ENCODE peak calls at places on chromosome 14, in five cellular contexts. One of them, this sample, is unnamed.

GRCh38 chr14:104155513-104155912 is 17.1 kb downstream of the KIF26A start:
- DNase-seq in GM12878: no peak
- DNase-seq in NT2/D1: no peak
- DNase-seq in H1: no peak
- DNase-seq in HepG2: no peak
- DNase-seq in this sample: no peak

GRCh38 chr14:89507926-89508460 is 91.0 kb upstream of the FOXN3 start:
- DNase-seq in GM12878: no peak
- DNase-seq in NT2/D1: no peak
- DNase-seq in H1: no peak
- DNase-seq in HepG2: no peak
- DNase-seq in this sample: no peak

GRCh38 chr14:94540031-94540794 is 21.0 kb upstream of the SERPINA4 start:
- DNase-seq in GM12878: no peak
- DNase-seq in NT2/D1: no peak
- DNase-seq in H1: no peak
- DNase-seq in HepG2: peak; percentile 69
- DNase-seq in this sample: no peak

GRCh38 chr14:103198429-103199140 is 75.3 kb downstream of the TNFAIP2 start:
- DNase-seq in GM12878: no peak
- DNase-seq in NT2/D1: no peak
- DNase-seq in H1: no peak
- DNase-seq in HepG2: peak; percentile 52
- DNase-seq in this sample: no peak

GRCh38 chr14:105117710-105118385 is 50.7 kb downstream of the JAG2 start:
- DNase-seq in GM12878: no peak
- DNase-seq in NT2/D1: no peak
- DNase-seq in H1: no peak
- DNase-seq in HepG2: no peak
- DNase-seq in this sample: no peak

GRCh38 chr14:77760381-77761204 is at the start of gene SNW1:
- DNase-seq in GM12878: no peak
- DNase-seq in NT2/D1: peak; percentile 82
- DNase-seq in H1: peak; percentile 83
- DNase-seq in HepG2: peak; percentile 91
- DNase-seq in this sample: peak; percentile 95

GRCh38 chr14:104378636-104379225 is 200.8 kb upstream of the C14orf180 start:
- DNase-seq in GM12878: no peak
- DNase-seq in NT2/D1: no peak
- DNase-seq in H1: no peak
- DNase-seq in HepG2: no peak
- DNase-seq in this sample: no peak

GRCh38 chr14:31261859-31262739 is 54.5 kb upstream of the HECTD1 start:
- DNase-seq in GM12878: peak; percentile 37
- DNase-seq in NT2/D1: no peak
- DNase-seq in H1: no peak
- DNase-seq in HepG2: peak; percentile 100
- DNase-seq in this sample: no peak

GRCh38 chr14:65604535-65604934 is 192.0 kb downstream of the FUT8 start:
- DNase-seq in GM12878: no peak
- DNase-seq in NT2/D1: no peak
- DNase-seq in H1: no peak
- DNase-seq in HepG2: no peak
- DNase-seq in this sample: no peak

GRCh38 chr14:41362134-41362533 is 244.5 kb upstream of the LRFN5 start:
- DNase-seq in GM12878: no peak
- DNase-seq in NT2/D1: no peak
- DNase-seq in H1: no peak
- DNase-seq in HepG2: no peak
- DNase-seq in this sample: peak; percentile 8

GRCh38 chr14:104604461-104605449 is at the start of gene TMEM179:
- DNase-seq in GM12878: no peak
- DNase-seq in NT2/D1: peak; percentile 40
- DNase-seq in H1: peak; percentile 15
- DNase-seq in HepG2: peak; percentile 7
- DNase-seq in this sample: peak; percentile 89

GRCh38 chr14:73393375-73393774 is 65.0 kb downstream of the NUMB start:
- DNase-seq in GM12878: no peak
- DNase-seq in NT2/D1: no peak
- DNase-seq in H1: no peak
- DNase-seq in HepG2: no peak
- DNase-seq in this sample: no peak
- TF ChIP-seq SUZ12 in GM12878: no peak
- TF ChIP-seq SUZ12 in NT2/D1: no peak
- TF ChIP-seq SUZ12 in H1: no peak
- TF ChIP-seq SUZ12 in HepG2: no peak
- TF ChIP-seq SUZ12 in this sample: no peak

DNA sequence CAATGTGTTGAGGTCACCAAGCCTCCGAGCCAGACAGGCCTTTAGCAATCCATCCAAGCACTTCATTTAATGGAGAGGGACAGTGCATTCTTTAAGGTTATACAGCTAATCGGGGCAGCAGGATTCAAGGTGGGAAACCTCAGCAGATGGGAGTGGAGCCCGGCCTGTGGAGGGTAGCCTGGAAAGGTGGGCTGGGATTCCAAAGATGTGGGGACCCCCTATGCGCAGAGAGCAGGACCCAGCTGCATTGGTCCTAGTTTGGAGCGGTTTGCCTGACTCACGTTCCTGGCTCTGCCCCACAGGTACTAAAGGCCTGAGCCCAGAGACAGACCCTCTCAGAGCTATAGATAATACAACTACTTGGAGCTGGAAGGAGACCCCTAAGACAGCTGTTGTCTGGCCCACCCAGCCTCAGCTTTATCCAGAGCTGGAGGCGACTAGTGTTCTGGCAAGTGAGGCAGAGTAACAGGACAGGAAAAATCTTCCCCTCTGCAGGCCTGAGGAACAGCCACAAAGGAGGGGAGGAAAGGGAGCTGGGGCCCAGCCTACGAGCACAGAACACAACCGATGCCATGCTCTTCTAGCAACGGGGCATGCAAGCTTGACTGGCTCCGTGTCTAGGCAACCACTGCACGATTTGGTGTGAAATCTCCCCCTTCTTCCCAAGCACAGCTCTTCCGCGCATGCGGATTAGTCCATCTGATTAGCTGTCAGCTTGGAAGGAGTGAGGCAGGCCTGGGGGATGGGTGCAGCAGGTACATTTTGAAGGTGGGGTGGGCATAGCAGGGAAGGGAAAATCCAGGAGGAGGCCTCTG is 1.1 kb upstream of the MYH7 start:
- DNase-seq in GM12878: no peak
- DNase-seq in NT2/D1: no peak
- DNase-seq in H1: no peak
- DNase-seq in HepG2: no peak
- DNase-seq in this sample: no peak
- TF ChIP-seq SUZ12 in GM12878: no peak
- TF ChIP-seq SUZ12 in NT2/D1: no peak
- TF ChIP-seq SUZ12 in H1: no peak
- TF ChIP-seq SUZ12 in HepG2: no peak
- TF ChIP-seq SUZ12 in this sample: no peak

DNA sequence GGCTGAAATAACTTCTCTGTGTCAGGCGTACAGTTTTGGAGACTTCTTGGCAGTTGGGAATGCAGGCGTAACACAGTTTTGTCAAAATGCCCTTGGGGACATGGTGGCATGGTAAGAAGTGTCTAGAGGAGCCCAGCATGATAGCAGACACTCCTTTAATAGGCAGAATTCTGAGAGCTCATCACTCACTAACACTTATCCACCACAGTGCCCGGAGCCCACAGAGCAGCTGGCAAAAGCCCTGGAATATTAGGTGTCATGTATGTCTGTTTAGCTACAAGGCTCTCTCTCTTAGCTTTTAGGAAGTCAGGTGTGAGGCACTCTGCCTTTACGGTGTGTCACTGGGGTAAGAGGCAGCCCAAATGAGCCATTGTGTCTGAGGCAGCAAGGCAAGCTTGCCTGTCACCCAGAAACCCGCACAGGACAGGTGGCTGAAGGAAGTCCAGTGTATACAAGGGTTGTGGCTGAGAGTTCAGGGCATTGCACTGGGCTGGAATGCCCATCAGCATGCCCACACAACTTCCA is 96.3 kb downstream of the ESRRB start:
- DNase-seq in GM12878: no peak
- DNase-seq in NT2/D1: no peak
- DNase-seq in H1: no peak
- DNase-seq in HepG2: no peak
- DNase-seq in this sample: no peak
- TF ChIP-seq SUZ12 in GM12878: no peak
- TF ChIP-seq SUZ12 in NT2/D1: no peak
- TF ChIP-seq SUZ12 in H1: no peak
- TF ChIP-seq SUZ12 in HepG2: no peak
- TF ChIP-seq SUZ12 in this sample: no peak

GRCh38 chr14:54251356-54251755 is 145.5 kb upstream of the CDKN3 start:
- DNase-seq in GM12878: no peak
- DNase-seq in NT2/D1: no peak
- DNase-seq in H1: no peak
- DNase-seq in HepG2: no peak
- DNase-seq in this sample: no peak

GRCh38 chr14:54257424-54257823 is 139.4 kb upstream of the CDKN3 start:
- DNase-seq in GM12878: no peak
- DNase-seq in NT2/D1: peak; percentile 67
- DNase-seq in H1: no peak
- DNase-seq in HepG2: no peak
- DNase-seq in this sample: no peak

GRCh38 chr14:54252072-54252730 is 144.6 kb upstream of the CDKN3 start:
- DNase-seq in GM12878: no peak
- DNase-seq in NT2/D1: no peak
- DNase-seq in H1: no peak
- DNase-seq in HepG2: peak; percentile 63
- DNase-seq in this sample: no peak

GRCh38 chr14:54256156-54256555 is 140.7 kb upstream of the CDKN3 start:
- DNase-seq in GM12878: no peak
- DNase-seq in NT2/D1: no peak
- DNase-seq in H1: no peak
- DNase-seq in HepG2: no peak
- DNase-seq in this sample: no peak

DNA sequence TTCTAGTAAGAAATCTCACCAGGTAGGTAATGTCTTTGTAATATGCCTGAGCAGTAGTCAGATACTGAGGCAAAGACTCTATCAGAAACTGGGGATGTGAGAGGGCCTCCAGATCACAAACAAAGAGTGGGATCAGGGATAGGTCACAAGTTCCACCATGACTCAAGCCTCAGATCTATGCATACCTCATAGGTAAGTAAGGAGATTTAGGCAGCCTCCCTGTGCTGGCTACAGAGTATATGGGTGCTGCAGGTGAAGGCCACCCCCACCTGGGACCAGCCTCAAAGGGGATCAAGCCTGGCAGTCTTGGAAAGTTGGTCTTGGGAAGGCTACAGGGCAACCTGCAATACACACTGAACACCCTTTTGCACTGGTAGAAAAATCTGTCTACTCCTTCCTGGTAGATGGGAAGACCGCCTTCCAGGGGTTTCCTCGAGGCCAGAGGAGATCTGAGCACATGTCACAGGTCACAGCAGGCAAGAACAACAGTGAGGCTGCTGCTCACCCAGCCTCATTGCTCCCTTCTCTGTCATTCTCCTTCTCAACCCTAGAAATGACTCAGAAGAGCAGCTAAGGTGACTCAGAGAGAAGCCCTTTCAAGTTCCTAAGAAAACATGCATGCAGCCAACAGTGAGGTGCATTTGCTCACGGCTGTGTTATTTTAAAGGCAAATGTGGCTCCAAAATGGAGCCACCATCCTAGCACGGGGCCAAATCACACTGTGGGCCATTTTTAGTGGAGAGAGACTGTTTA is 143.4 kb upstream of the CDKN3 start:
- DNase-seq in GM12878: no peak
- DNase-seq in NT2/D1: no peak
- DNase-seq in H1: no peak
- DNase-seq in HepG2: peak; percentile 30
- DNase-seq in this sample: no peak
- TF ChIP-seq SUZ12 in GM12878: no peak
- TF ChIP-seq SUZ12 in NT2/D1: no peak
- TF ChIP-seq SUZ12 in H1: no peak
- TF ChIP-seq SUZ12 in HepG2: no peak
- TF ChIP-seq SUZ12 in this sample: no peak

DNA sequence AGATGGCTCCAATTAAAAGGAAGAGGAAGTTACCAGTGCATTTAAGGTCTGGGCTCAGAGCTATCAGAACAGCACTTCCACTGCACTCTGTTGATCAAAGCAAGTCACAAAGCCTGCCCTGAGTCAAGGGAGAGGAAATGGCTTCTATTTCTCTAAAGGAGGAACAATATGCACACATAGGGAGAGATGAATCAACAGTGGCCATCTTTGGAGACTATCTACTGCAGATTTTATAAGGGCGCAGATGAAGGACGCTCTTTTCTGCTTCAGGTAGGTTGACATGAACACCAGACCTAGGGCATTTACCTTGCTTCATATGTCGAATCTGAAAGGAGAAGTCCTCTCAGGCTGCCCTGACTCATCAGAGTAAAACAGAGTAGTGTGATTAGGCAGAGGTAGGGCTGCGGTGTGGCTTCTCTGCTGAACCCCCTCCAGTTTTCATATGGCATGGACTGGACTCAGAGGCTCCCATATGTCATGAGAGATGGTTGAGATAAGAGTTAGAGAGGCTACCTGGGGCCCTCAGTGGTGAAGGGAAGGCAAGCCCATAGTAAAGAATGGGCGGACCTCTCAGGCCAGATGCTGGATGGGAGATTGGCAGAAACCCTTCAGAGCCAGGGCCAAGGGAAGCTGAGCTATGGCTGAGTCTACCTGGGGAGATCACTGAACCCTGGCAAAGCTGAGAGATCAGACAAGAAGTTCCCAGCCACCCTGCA is 84.4 kb downstream of the ARF6 start:
- DNase-seq in GM12878: no peak
- DNase-seq in NT2/D1: no peak
- DNase-seq in H1: no peak
- DNase-seq in HepG2: no peak
- DNase-seq in this sample: no peak
- TF ChIP-seq SUZ12 in GM12878: no peak
- TF ChIP-seq SUZ12 in NT2/D1: no peak
- TF ChIP-seq SUZ12 in H1: no peak
- TF ChIP-seq SUZ12 in HepG2: no peak
- TF ChIP-seq SUZ12 in this sample: no peak

GRCh38 chr14:29814153-29815057 is 113.2 kb downstream of the PRKD1 start:
- DNase-seq in GM12878: no peak
- DNase-seq in NT2/D1: no peak
- DNase-seq in H1: no peak
- DNase-seq in HepG2: no peak
- DNase-seq in this sample: no peak
- TF ChIP-seq SUZ12 in GM12878: no peak
- TF ChIP-seq SUZ12 in NT2/D1: no peak
- TF ChIP-seq SUZ12 in H1: no peak
- TF ChIP-seq SUZ12 in HepG2: no peak
- TF ChIP-seq SUZ12 in this sample: no peak

DNA sequence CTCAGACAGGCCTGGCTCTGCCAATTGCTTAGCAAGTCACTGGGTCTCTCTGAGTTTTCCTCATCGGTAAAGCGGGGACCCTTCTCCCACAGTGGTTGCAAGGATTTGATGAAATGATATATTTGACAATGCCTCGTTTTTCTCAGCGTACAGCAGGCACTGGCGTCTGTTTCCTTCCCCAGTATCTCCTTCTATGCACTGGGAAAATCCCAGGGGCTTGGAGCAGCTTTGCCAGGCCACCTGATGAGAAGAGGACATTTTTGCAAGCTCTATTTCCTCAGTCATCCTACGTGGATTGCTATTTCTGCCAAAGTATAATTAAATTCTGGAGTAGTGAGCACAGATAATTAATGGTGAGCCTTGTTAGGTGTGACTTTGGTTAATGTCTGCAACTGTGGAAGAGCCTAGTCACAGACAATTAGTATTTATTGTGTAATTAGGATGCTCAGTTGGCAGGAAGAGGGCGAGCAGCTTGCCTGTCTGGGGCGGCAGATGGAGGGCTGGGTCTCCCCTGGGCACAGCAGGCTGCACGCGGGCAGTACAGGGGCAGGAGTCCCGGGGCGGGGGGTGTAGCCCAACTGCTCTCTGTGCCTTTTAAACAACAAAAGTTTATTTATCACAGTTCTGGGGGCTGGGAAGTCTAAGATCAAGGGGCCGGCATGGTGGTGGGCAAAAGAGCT is 55.6 kb upstream of the CHGA start:
- DNase-seq in GM12878: no peak
- DNase-seq in NT2/D1: no peak
- DNase-seq in H1: no peak
- DNase-seq in HepG2: no peak
- DNase-seq in this sample: no peak
- TF ChIP-seq SUZ12 in GM12878: no peak
- TF ChIP-seq SUZ12 in NT2/D1: no peak
- TF ChIP-seq SUZ12 in H1: no peak
- TF ChIP-seq SUZ12 in HepG2: no peak
- TF ChIP-seq SUZ12 in this sample: no peak

This sample was measured in HEK293T.